ENCODE peak calls at places on chromosomes 12 and 14, in ten cellular contexts. One of them, this sample, is unnamed.
A peak's percentile ranks its signal among the peaks of the same experiment; 100 is the strongest.

GRCh38 chr12:114238808-114239207 is 167.1 kb downstream of the TBX5 start:
- DNase-seq in spleen: no peak
- DNase-seq in GM23338: no peak
- DNase-seq in cardiac muscle cell: peak; percentile 53
- DNase-seq in HFF-Myc: no peak
- DNase-seq in body of pancreas: no peak
- DNase-seq in endodermal cell: no peak
- DNase-seq in astrocyte of the spinal cord: no peak
- DNase-seq in CD8-positive, alpha-beta T cell: no peak
- DNase-seq in stomach: no peak
- DNase-seq in this sample: no peak

GRCh38 chr12:32486158-32486557 is 86.8 kb downstream of the FGD4 start:
- DNase-seq in stomach: no peak
- DNase-seq in astrocyte of the spinal cord: no peak
- DNase-seq in CD8-positive, alpha-beta T cell: no peak
- DNase-seq in endodermal cell: no peak
- DNase-seq in cardiac muscle cell: no peak
- DNase-seq in spleen: no peak
- DNase-seq in GM23338: no peak
- DNase-seq in HFF-Myc: no peak
- DNase-seq in body of pancreas: no peak
- DNase-seq in this sample: no peak

GRCh38 chr12:25130741-25131188 is 64.2 kb downstream of the DNAI7 start:
- DNase-seq in cardiac muscle cell: peak; percentile 50
- DNase-seq in endodermal cell: no peak
- DNase-seq in GM23338: peak; percentile 75
- DNase-seq in stomach: no peak
- DNase-seq in HFF-Myc: no peak
- DNase-seq in CD8-positive, alpha-beta T cell: no peak
- DNase-seq in body of pancreas: no peak
- DNase-seq in spleen: no peak
- DNase-seq in astrocyte of the spinal cord: peak; percentile 65
- DNase-seq in this sample: no peak

GRCh38 chr14:96194657-96195431 is 9.8 kb upstream of the BDKRB2 start:
- DNase-seq in astrocyte of the spinal cord: no peak
- DNase-seq in CD8-positive, alpha-beta T cell: no peak
- DNase-seq in stomach: no peak
- DNase-seq in spleen: no peak
- DNase-seq in cardiac muscle cell: no peak
- DNase-seq in HFF-Myc: no peak
- DNase-seq in GM23338: no peak
- DNase-seq in body of pancreas: peak; percentile 58
- DNase-seq in endodermal cell: no peak
- DNase-seq in this sample: no peak

GRCh38 chr14:100586520-100587247 is 533 bp downstream of the BEGAIN start:
- DNase-seq in GM23338: peak; percentile 47
- DNase-seq in spleen: peak; percentile 48
- DNase-seq in stomach: no peak
- DNase-seq in astrocyte of the spinal cord: no peak
- DNase-seq in cardiac muscle cell: peak; percentile 15
- DNase-seq in endodermal cell: peak; percentile 67
- DNase-seq in CD8-positive, alpha-beta T cell: no peak
- DNase-seq in HFF-Myc: peak; percentile 16
- DNase-seq in body of pancreas: peak; percentile 36
- DNase-seq in this sample: no peak

GRCh38 chr12:52044284-52044983 is 6.8 kb upstream of the NR4A1 start:
- DNase-seq in body of pancreas: peak; percentile 81
- DNase-seq in CD8-positive, alpha-beta T cell: no peak
- DNase-seq in GM23338: no peak
- DNase-seq in cardiac muscle cell: no peak
- DNase-seq in spleen: peak; percentile 75
- DNase-seq in endodermal cell: no peak
- DNase-seq in stomach: peak; percentile 91
- DNase-seq in HFF-Myc: no peak
- DNase-seq in astrocyte of the spinal cord: peak; percentile 59
- DNase-seq in this sample: no peak

GRCh38 chr14:33642641-33643342 is 308.1 kb downstream of the EGLN3 start:
- DNase-seq in GM23338: no peak
- DNase-seq in HFF-Myc: no peak
- DNase-seq in CD8-positive, alpha-beta T cell: no peak
- DNase-seq in astrocyte of the spinal cord: no peak
- DNase-seq in spleen: no peak
- DNase-seq in stomach: no peak
- DNase-seq in body of pancreas: no peak
- DNase-seq in endodermal cell: no peak
- DNase-seq in cardiac muscle cell: no peak
- DNase-seq in this sample: no peak

GRCh38 chr14:63193236-63193635 is 11.0 kb upstream of the RHOJ start:
- DNase-seq in astrocyte of the spinal cord: no peak
- DNase-seq in GM23338: no peak
- DNase-seq in endodermal cell: no peak
- DNase-seq in HFF-Myc: no peak
- DNase-seq in spleen: no peak
- DNase-seq in body of pancreas: no peak
- DNase-seq in cardiac muscle cell: no peak
- DNase-seq in stomach: no peak
- DNase-seq in CD8-positive, alpha-beta T cell: no peak
- DNase-seq in this sample: no peak

GRCh38 chr14:50619569-50620141 is 48.5 kb downstream of the SAV1 start:
- DNase-seq in CD8-positive, alpha-beta T cell: no peak
- DNase-seq in body of pancreas: no peak
- DNase-seq in cardiac muscle cell: peak; percentile 22
- DNase-seq in GM23338: peak; percentile 60
- DNase-seq in spleen: no peak
- DNase-seq in astrocyte of the spinal cord: peak; percentile 64
- DNase-seq in stomach: no peak
- DNase-seq in HFF-Myc: no peak
- DNase-seq in endodermal cell: no peak
- DNase-seq in this sample: no peak

GRCh38 chr12:52221912-52222457 is 11.1 kb upstream of the KRT7 start:
- DNase-seq in HFF-Myc: no peak
- DNase-seq in CD8-positive, alpha-beta T cell: peak; percentile 26
- DNase-seq in endodermal cell: peak; percentile 99
- DNase-seq in astrocyte of the spinal cord: no peak
- DNase-seq in stomach: peak; percentile 55
- DNase-seq in spleen: peak; percentile 72
- DNase-seq in body of pancreas: peak; percentile 86
- DNase-seq in cardiac muscle cell: peak; percentile 32
- DNase-seq in GM23338: peak; percentile 96
- DNase-seq in this sample: no peak

GRCh38 chr14:105148604-105149145 is 19.9 kb downstream of the JAG2 start:
- DNase-seq in CD8-positive, alpha-beta T cell: no peak
- DNase-seq in astrocyte of the spinal cord: no peak
- DNase-seq in spleen: peak; percentile 57
- DNase-seq in endodermal cell: peak; percentile 43
- DNase-seq in HFF-Myc: no peak
- DNase-seq in cardiac muscle cell: no peak
- DNase-seq in GM23338: no peak
- DNase-seq in body of pancreas: no peak
- DNase-seq in stomach: no peak
- DNase-seq in this sample: no peak

GRCh38 chr14:104971447-104972240 is 6.5 kb downstream of the AHNAK2 start:
- DNase-seq in stomach: no peak
- DNase-seq in body of pancreas: no peak
- DNase-seq in astrocyte of the spinal cord: no peak
- DNase-seq in HFF-Myc: no peak
- DNase-seq in CD8-positive, alpha-beta T cell: no peak
- DNase-seq in spleen: peak; percentile 62
- DNase-seq in endodermal cell: peak; percentile 44
- DNase-seq in cardiac muscle cell: no peak
- DNase-seq in GM23338: no peak
- DNase-seq in this sample: no peak

GRCh38 chr12:22046090-22046967 is at the start of gene CMAS:
- DNase-seq in CD8-positive, alpha-beta T cell: peak; percentile 78
- DNase-seq in GM23338: peak; percentile 89
- DNase-seq in cardiac muscle cell: peak; percentile 87
- DNase-seq in spleen: peak; percentile 94
- DNase-seq in endodermal cell: peak; percentile 98
- DNase-seq in HFF-Myc: no peak
- DNase-seq in body of pancreas: peak; percentile 82
- DNase-seq in stomach: peak; percentile 82
- DNase-seq in astrocyte of the spinal cord: peak; percentile 57
- DNase-seq in this sample: peak; percentile 16

GRCh38 chr12:113130457-113131135 is 5.0 kb downstream of the RASAL1 start:
- DNase-seq in cardiac muscle cell: no peak
- DNase-seq in stomach: no peak
- DNase-seq in GM23338: peak; percentile 85
- DNase-seq in CD8-positive, alpha-beta T cell: no peak
- DNase-seq in body of pancreas: no peak
- DNase-seq in endodermal cell: peak; percentile 93
- DNase-seq in astrocyte of the spinal cord: no peak
- DNase-seq in spleen: peak; percentile 91
- DNase-seq in HFF-Myc: no peak
- DNase-seq in this sample: no peak

GRCh38 chr14:25010471-25010870 is 39.5 kb downstream of the STXBP6 start:
- DNase-seq in endodermal cell: no peak
- DNase-seq in stomach: no peak
- DNase-seq in astrocyte of the spinal cord: no peak
- DNase-seq in spleen: no peak
- DNase-seq in GM23338: peak; percentile 74
- DNase-seq in HFF-Myc: no peak
- DNase-seq in CD8-positive, alpha-beta T cell: no peak
- DNase-seq in cardiac muscle cell: no peak
- DNase-seq in body of pancreas: no peak
- DNase-seq in this sample: no peak

GRCh38 chr14:82642425-82642824 is 1108.8 kb upstream of the SEL1L start:
- DNase-seq in endodermal cell: peak; percentile 92
- DNase-seq in GM23338: peak; percentile 71
- DNase-seq in astrocyte of the spinal cord: peak; percentile 8
- DNase-seq in HFF-Myc: no peak
- DNase-seq in cardiac muscle cell: peak; percentile 63
- DNase-seq in CD8-positive, alpha-beta T cell: no peak
- DNase-seq in spleen: peak; percentile 34
- DNase-seq in body of pancreas: peak; percentile 32
- DNase-seq in stomach: no peak
- DNase-seq in this sample: no peak

GRCh38 chr12:48765753-48766162 is 23.1 kb downstream of the ADCY6 start:
- DNase-seq in HFF-Myc: no peak
- DNase-seq in CD8-positive, alpha-beta T cell: no peak
- DNase-seq in endodermal cell: no peak
- DNase-seq in GM23338: no peak
- DNase-seq in spleen: peak; percentile 73
- DNase-seq in body of pancreas: no peak
- DNase-seq in astrocyte of the spinal cord: no peak
- DNase-seq in cardiac muscle cell: no peak
- DNase-seq in stomach: no peak
- DNase-seq in this sample: no peak

GRCh38 chr12:59321278-59321677 is 274.6 kb upstream of the SLC16A7 start:
- DNase-seq in astrocyte of the spinal cord: no peak
- DNase-seq in cardiac muscle cell: no peak
- DNase-seq in HFF-Myc: no peak
- DNase-seq in body of pancreas: no peak
- DNase-seq in CD8-positive, alpha-beta T cell: no peak
- DNase-seq in GM23338: no peak
- DNase-seq in stomach: no peak
- DNase-seq in endodermal cell: no peak
- DNase-seq in spleen: no peak
- DNase-seq in this sample: no peak

GRCh38 chr14:64541971-64542838 is 1.7 kb downstream of the HSPA2 start:
- DNase-seq in stomach: no peak
- DNase-seq in CD8-positive, alpha-beta T cell: no peak
- DNase-seq in GM23338: peak; percentile 60
- DNase-seq in spleen: peak; percentile 76
- DNase-seq in HFF-Myc: no peak
- DNase-seq in endodermal cell: no peak
- DNase-seq in body of pancreas: peak; percentile 28
- DNase-seq in astrocyte of the spinal cord: no peak
- DNase-seq in cardiac muscle cell: no peak
- DNase-seq in this sample: no peak
- H3K4me3 ChIP-seq in stomach: peak overlapping the region; percentile 66
- H3K4me3 ChIP-seq in CD8-positive, alpha-beta T cell: peak overlapping the region; percentile 29
- H3K4me3 ChIP-seq in GM23338: peak overlapping the region; percentile 54
- H3K4me3 ChIP-seq in spleen: peak overlapping the region; percentile 24
- H3K4me3 ChIP-seq in HFF-Myc: peak overlapping the region; percentile 46
- H3K4me3 ChIP-seq in endodermal cell: peak overlapping the region; percentile 80
- H3K4me3 ChIP-seq in body of pancreas: peak overlapping the region; percentile 46
- H3K4me3 ChIP-seq in astrocyte of the spinal cord: peak overlapping the region; percentile 34
- H3K4me3 ChIP-seq in cardiac muscle cell: no peak overlapping the region
- H3K4me3 ChIP-seq in this sample: peak overlapping the region; percentile 18

DNA sequence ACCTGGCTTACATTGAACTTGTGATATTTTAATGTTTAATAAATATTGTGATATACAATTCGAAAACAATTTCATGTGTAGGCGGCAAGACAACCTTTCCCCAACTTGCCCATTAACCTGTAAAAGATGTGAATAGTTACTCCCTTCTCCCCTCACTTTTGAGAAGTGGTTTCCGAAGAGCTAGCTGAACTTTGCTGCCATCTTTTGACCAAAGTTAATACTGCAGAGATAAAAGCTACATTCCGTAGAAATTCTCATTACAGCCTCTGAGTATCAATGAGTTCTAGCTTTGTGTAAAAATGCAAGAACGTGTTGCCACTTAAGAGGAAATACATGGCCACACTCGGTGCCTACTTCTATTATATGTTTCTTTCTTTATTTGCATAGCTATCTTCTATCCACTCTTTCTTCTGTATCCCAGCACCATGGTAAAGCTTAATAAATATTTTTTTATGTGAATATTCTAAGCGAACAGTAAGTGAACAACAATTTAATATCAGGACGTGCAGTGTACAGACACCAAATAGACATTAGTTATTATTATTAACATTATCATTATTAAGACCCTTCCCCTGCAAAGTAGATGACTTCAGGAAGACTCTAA is 105.1 kb upstream of the TMEM260 start:
- DNase-seq in astrocyte of the spinal cord: peak; percentile 29
- DNase-seq in cardiac muscle cell: peak; percentile 67
- DNase-seq in stomach: no peak
- DNase-seq in body of pancreas: no peak
- DNase-seq in endodermal cell: no peak
- DNase-seq in GM23338: peak; percentile 75
- DNase-seq in HFF-Myc: peak; percentile 17
- DNase-seq in CD8-positive, alpha-beta T cell: no peak
- DNase-seq in spleen: no peak
- DNase-seq in this sample: no peak
- TF ChIP-seq CTCF in astrocyte of the spinal cord: peak; percentile 85
- TF ChIP-seq CTCF in cardiac muscle cell: peak; percentile 81
- TF ChIP-seq CTCF in stomach: peak; percentile 75
- TF ChIP-seq CTCF in body of pancreas: peak; percentile 87
- TF ChIP-seq CTCF in endodermal cell: peak; percentile 94
- TF ChIP-seq CTCF in GM23338: peak; percentile 85
- TF ChIP-seq CTCF in HFF-Myc: peak; percentile 64
- TF ChIP-seq CTCF in CD8-positive, alpha-beta T cell: peak; percentile 74
- TF ChIP-seq CTCF in spleen: peak; percentile 70
- TF ChIP-seq CTCF in this sample: peak; percentile 83

GRCh38 chr14:69768873-69769272 is 1.9 kb downstream of the SRSF5 start:
- DNase-seq in body of pancreas: no peak
- DNase-seq in HFF-Myc: no peak
- DNase-seq in GM23338: no peak
- DNase-seq in spleen: no peak
- DNase-seq in endodermal cell: no peak
- DNase-seq in astrocyte of the spinal cord: no peak
- DNase-seq in CD8-positive, alpha-beta T cell: no peak
- DNase-seq in stomach: no peak
- DNase-seq in cardiac muscle cell: no peak
- DNase-seq in this sample: no peak
- H3K4me3 ChIP-seq in body of pancreas: no peak overlapping the region
- H3K4me3 ChIP-seq in HFF-Myc: peak overlapping the region; percentile 75
- H3K4me3 ChIP-seq in GM23338: peak overlapping the region; percentile 96
- H3K4me3 ChIP-seq in spleen: peak overlapping the region; percentile 77
- H3K4me3 ChIP-seq in endodermal cell: peak overlapping the region; percentile 98
- H3K4me3 ChIP-seq in astrocyte of the spinal cord: peak overlapping the region; percentile 86
- H3K4me3 ChIP-seq in CD8-positive, alpha-beta T cell: peak overlapping the region; percentile 78
- H3K4me3 ChIP-seq in stomach: peak overlapping the region; percentile 82
- H3K4me3 ChIP-seq in cardiac muscle cell: peak overlapping the region; percentile 2
- H3K4me3 ChIP-seq in this sample: peak overlapping the region; percentile 91

GRCh38 chr12:15893260-15893659 is 11.1 kb downstream of the STRAP start:
- DNase-seq in HFF-Myc: no peak
- DNase-seq in cardiac muscle cell: no peak
- DNase-seq in stomach: no peak
- DNase-seq in GM23338: no peak
- DNase-seq in CD8-positive, alpha-beta T cell: no peak
- DNase-seq in endodermal cell: no peak
- DNase-seq in spleen: no peak
- DNase-seq in body of pancreas: no peak
- DNase-seq in astrocyte of the spinal cord: no peak
- DNase-seq in this sample: no peak
- TF ChIP-seq CTCF in HFF-Myc: no peak
- TF ChIP-seq CTCF in cardiac muscle cell: no peak
- TF ChIP-seq CTCF in stomach: no peak
- TF ChIP-seq CTCF in GM23338: no peak
- TF ChIP-seq CTCF in CD8-positive, alpha-beta T cell: no peak
- TF ChIP-seq CTCF in endodermal cell: no peak
- TF ChIP-seq CTCF in spleen: no peak
- TF ChIP-seq CTCF in body of pancreas: no peak
- TF ChIP-seq CTCF in astrocyte of the spinal cord: no peak
- TF ChIP-seq CTCF in this sample: no peak